ENCODE peak calls at places on chromosomes 11 and 22, in seven cellular contexts. S is esophagus squamous epithelium, Z is tibial artery, C is brain microvascular endothelial cell, W is cardiac muscle cell, J is breast epithelium, Q is heart right ventricle. D is an unnamed sample.
A peak's percentile ranks its signal among the peaks of the same experiment; 100 is the strongest.

GRCh38 chr11:73961321-73961720 is 10.5 kb downstream of the DNAJB13 start:
- DNase-seq in S (no peak), Z (no peak), C (no peak), W (no peak), J (peak; percentile 28), Q (no peak), D (no peak)

GRCh38 chr11:12787847-12788246 is 113.6 kb downstream of the TEAD1 start:
- DNase-seq in S (no peak), Z (no peak), C (peak; percentile 87), W (peak; percentile 73), J (no peak), Q (no peak), D (no peak)

GRCh38 chr11:126949066-126949945 is 51.3 kb downstream of the KIRREL3 start:
- DNase-seq in S (no peak), Z (no peak), C (peak; percentile 34), W (no peak), J (no peak), Q (no peak), D (no peak)

GRCh38 chr11:104134760-104135159 is 29.2 kb downstream of the PDGFD start:
- DNase-seq in S (no peak), Z (no peak), C (peak; percentile 67), W (peak; percentile 57), J (no peak), Q (no peak), D (no peak)

GRCh38 chr22:49533886-49534285 is 293.8 kb downstream of the BRD1 start:
- DNase-seq in S (no peak), Z (peak; percentile 49), C (no peak), W (no peak), J (no peak), Q (no peak), D (no peak)

GRCh38 chr11:61545341-61545740 is 35.5 kb downstream of the SYT7 start:
- DNase-seq in S (no peak), Z (no peak), C (peak; percentile 11), W (no peak), J (no peak), Q (no peak), D (no peak)

GRCh38 chr11:117837070-117837776 is 12.7 kb upstream of the FXYD2 start:
- DNase-seq in S (no peak), Z (peak; percentile 59), C (no peak), W (no peak), J (no peak), Q (no peak), D (peak; percentile 17)

GRCh38 chr11:2807801-2808241 is 77.8 kb downstream of the CDKN1C start:
- DNase-seq in S (no peak), Z (peak; percentile 60), C (no peak), W (no peak), J (peak; percentile 49), Q (peak; percentile 17), D (peak; percentile 5)

GRCh38 chr11:19374189-19374588 is 133.4 kb upstream of the E2F8 start:
- DNase-seq in S (no peak), Z (no peak), C (peak; percentile 90), W (peak; percentile 75), J (no peak), Q (no peak), D (no peak)

GRCh38 chr11:119532551-119532950 is 109.6 kb upstream of the THY1 start:
- DNase-seq in S (no peak), Z (peak; percentile 16), C (no peak), W (no peak), J (peak; percentile 20), Q (no peak), D (no peak)

GRCh38 chr11:9906043-9906791 is 242.3 kb downstream of the SWAP70 start:
- DNase-seq in S (no peak), Z (no peak), C (peak; percentile 93), W (peak; percentile 89), J (no peak), Q (no peak), D (no peak)

GRCh38 chr22:22185844-22186499 is 58.6 kb upstream of the VPREB1 start:
- DNase-seq in S (no peak), Z (no peak), C (no peak), W (no peak), J (no peak), Q (no peak), D (no peak)

GRCh38 chr11:85672111-85672875 is 7.4 kb upstream of the CREBZF start:
- DNase-seq in S (no peak), Z (no peak), C (no peak), W (no peak), J (no peak), Q (no peak), D (no peak)

GRCh38 chr11:27124514-27125264 is 84.1 kb downstream of the BBOX1 start:
- DNase-seq in S (no peak), Z (no peak), C (no peak), W (peak; percentile 59), J (no peak), Q (no peak), D (no peak)

GRCh38 chr11:43505171-43505570 is 146.5 kb downstream of the TTC17 start:
- DNase-seq in S (no peak), Z (no peak), C (no peak), W (no peak), J (no peak), Q (no peak), D (no peak)

GRCh38 chr11:62146476-62147200 is 22.8 kb downstream of the INCENP start:
- DNase-seq in S (no peak), Z (peak; percentile 44), C (no peak), W (no peak), J (no peak), Q (no peak), D (peak; percentile 1)

GRCh38 chr22:37483050-37483449 is 3.1 kb downstream of the MFNG start:
- DNase-seq in S (no peak), Z (no peak), C (no peak), W (no peak), J (no peak), Q (no peak), D (no peak)

GRCh38 chr11:46553746-46554204 is 40.0 kb downstream of the AMBRA1 start:
- DNase-seq in S (no peak), Z (no peak), C (no peak), W (peak; percentile 18), J (no peak), Q (no peak), D (no peak)

GRCh38 chr11:47121731-47122130 is 54.9 kb downstream of the ARFGAP2 start:
- DNase-seq in S (no peak), Z (no peak), C (no peak), W (no peak), J (no peak), Q (no peak), D (no peak)

GRCh38 chr11:128467610-128468041 is 119.7 kb downstream of the ETS1 start:
- DNase-seq in S (no peak), Z (peak; percentile 85), C (peak; percentile 100), W (peak; percentile 78), J (no peak), Q (peak; percentile 42), D (no peak)

DNA sequence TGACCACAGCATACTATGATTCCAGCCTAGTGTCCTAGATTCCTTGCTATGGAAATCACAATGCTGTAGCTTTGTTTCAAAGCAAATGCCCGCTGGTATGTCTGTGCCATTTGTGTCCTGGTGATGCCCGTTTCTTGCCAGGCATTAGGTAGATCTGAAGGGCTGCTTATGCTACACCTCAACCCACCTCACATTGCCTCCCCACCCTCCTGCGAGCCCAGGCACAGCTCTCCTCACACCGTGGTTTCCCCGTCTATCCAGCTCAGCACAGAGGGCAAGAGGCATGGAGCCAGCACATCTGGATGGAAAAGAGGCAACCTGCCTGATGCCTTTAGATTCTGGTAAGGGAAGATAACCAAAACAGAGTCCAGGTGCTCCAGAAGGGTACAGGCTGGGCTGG is 307.4 kb upstream of the B3GAT1 start:
- DNase-seq in S (no peak), Z (no peak), C (no peak), W (no peak), J (no peak), Q (no peak), D (no peak)
- H3K27me3 ChIP-seq in S (no peaks in the 10 kb centered on the region), Z (no peaks in the 10 kb centered on the region), C (no peaks in the 10 kb centered on the region), W (no peaks in the 10 kb centered on the region), J (peaks cover 1% of the 10 kb centered on the region), Q (no peaks in the 10 kb centered on the region), D (no peaks in the 10 kb centered on the region)

DNA sequence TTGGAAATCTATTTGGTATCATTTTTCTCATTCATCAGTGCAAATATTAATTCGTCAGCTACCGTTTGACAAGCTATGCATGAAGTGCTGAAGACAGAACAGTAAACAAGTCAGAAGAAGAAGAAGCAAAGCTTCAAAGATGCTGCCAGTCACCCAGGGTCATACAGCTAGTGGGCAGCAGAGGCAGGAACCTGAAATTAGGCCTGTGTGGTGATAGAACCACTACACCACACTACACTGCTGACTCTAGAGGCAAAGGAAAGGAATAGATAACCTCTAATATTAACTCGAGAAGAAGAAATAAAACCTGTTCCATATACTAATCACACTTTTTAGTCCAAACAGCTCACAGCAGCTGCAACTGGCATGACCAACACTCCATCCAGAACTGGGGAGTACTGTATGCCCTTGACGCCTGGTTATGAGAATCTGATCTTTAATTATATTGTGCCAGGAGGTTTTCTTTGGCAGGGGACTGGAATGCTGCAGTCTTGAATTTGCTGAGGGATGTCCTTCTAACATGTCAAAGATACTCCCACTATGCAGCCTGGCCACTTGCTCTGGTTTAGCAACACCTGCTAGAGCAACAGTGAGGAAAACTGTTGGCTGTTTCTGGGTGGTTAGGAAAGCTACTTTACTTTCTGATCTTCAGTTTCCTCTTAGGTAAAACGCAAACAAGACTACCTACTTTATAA is 73.0 kb downstream of the PAK1 start:
- DNase-seq in S (no peak), Z (no peak), C (no peak), W (no peak), J (no peak), Q (no peak), D (no peak)
- H3K4me3 ChIP-seq in S (no peak overlapping the region), Z (no peak overlapping the region), C (no peak overlapping the region), W (no peak overlapping the region), J (no peak overlapping the region), Q (no peak overlapping the region), D (no peak overlapping the region)

DNA sequence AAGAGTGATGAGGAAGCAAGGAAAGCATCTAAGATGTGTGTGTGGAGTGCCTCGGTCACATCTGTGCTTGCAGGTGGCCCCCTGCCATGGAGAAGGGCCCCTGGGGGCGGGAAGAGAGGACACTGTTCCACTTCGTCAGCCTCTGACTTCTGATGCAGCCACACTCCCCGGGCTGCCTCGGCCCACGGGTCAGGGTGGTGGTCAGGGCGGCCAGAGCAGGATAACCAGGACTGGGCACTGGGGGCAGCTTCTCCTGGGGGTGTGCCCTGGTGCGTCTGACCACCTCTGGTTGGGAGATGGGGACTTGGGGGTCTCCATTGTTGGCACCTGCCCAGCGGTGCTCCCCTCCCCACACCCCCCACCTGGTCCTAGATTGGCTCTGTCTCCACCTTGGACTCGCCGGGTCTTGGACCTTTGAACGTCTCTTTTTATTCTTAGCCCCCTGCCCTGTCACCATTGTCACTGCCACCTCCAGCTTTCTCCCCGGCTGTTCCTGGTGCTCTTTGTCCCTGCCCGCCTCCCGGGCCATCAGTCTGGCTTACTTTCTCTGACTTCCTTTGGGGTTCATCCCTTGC is 114.4 kb downstream of the KIAA1671 start:
- DNase-seq in S (no peak), Z (no peak), C (no peak), W (no peak), J (no peak), Q (no peak), D (no peak)
- H3K27me3 ChIP-seq in S (no peaks in the 10 kb centered on the region), Z (no peaks in the 10 kb centered on the region), C (peaks cover 2% of the 10 kb centered on the region), W (no peaks in the 10 kb centered on the region), J (no peaks in the 10 kb centered on the region), Q (no peaks in the 10 kb centered on the region), D (no peaks in the 10 kb centered on the region)

GRCh38 chr22:19929586-19930302 is 11.8 kb upstream of the COMT start:
- DNase-seq in S (no peak), Z (no peak), C (no peak), W (no peak), J (no peak), Q (no peak), D (no peak)
- H3K4me3 ChIP-seq in S (no peak overlapping the region), Z (no peak overlapping the region), C (no peak overlapping the region), W (no peak overlapping the region), J (no peak overlapping the region), Q (no peak overlapping the region), D (no peak overlapping the region)